ENCODE peak calls at places on chromosomes 12 and 14, in four cellular contexts. N, K, R and S are unnamed samples.

GRCh38 chr12:88113871-88114270 is 28.0 kb downstream of the CEP290 start:
- DNase-seq in N (no peak), R (no peak), K (peak), S (no peak)

GRCh38 chr12:109910969-109911348 is 10.9 kb downstream of the TCHP start:
- DNase-seq in N (no peak), R (no peak), K (peak), S (no peak)

GRCh38 chr12:53049582-53050318 is at the start of gene TNS2:
- DNase-seq in K (peak), R (peak), N (peak), S (peak)

GRCh38 chr12:10661338-10661737 is 12.5 kb downstream of the STYK1 start:
- DNase-seq in N (no peak), K (peak), R (no peak), S (no peak)

GRCh38 chr14:73047808-73048207 is 10.5 kb upstream of the RBM25 start:
- DNase-seq in R (no peak), N (no peak), K (no peak), S (no peak)

GRCh38 chr14:75996488-75996887 is 10.9 kb downstream of the IFT43 start:
- DNase-seq in N (no peak), R (no peak), K (no peak), S (no peak)

GRCh38 chr12:94099191-94099983 is 49.0 kb upstream of the PLXNC1 start:
- DNase-seq in N (no peak), K (peak), R (no peak), S (no peak)

GRCh38 chr14:75711134-75711795 is 50.2 kb downstream of the TTLL5 start:
- DNase-seq in N (no peak), K (peak), R (no peak), S (no peak)

GRCh38 chr12:114671664-114672476 is 12.1 kb downstream of the TBX3 start:
- DNase-seq in N (no peak), R (no peak), K (no peak), S (no peak)

GRCh38 chr12:114669501-114670256 is 14.3 kb downstream of the TBX3 start:
- DNase-seq in R (no peak), N (no peak), K (no peak), S (no peak)

GRCh38 chr12:114672817-114673168 is 11.2 kb downstream of the TBX3 start:
- DNase-seq in R (no peak), N (no peak), K (no peak), S (no peak)

GRCh38 chr12:114670257-114670955 is 13.6 kb downstream of the TBX3 start:
- DNase-seq in R (no peak), N (no peak), K (no peak), S (no peak)

DNA sequence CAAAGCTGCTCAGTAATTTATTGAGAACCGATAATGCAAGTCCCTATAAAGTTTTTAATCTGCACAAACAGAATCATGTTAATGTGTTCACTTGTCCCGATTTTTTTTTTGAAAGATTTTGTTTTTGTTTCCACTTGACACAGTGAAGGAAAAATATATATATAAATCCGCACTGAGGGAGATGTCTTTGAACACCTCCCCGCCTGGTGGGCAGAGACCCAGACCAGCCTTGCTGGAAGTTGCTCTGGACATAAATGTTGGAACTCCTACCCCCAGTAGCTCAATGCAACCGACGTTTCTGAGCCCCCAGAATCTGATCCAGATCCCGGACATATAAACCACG is 12.7 kb downstream of the TBX3 start:
- DNase-seq in N (no peak), R (no peak), K (no peak), S (no peak)
- H3K4me3 ChIP-seq in N (no peak), R (peak), K (no peak), S (no peak)

GRCh38 chr12:121839106-121839992 is 19.3 kb downstream of the HPD start:
- DNase-seq in N (peak), R (peak), K (peak), S (peak)
- H3K27ac ChIP-seq in N (no peak), R (peak), K (no peak), S (peak)

GRCh38 chr12:70355972-70356371 is 10.1 kb upstream of the KCNMB4 start:
- DNase-seq in K (no peak), R (no peak), N (no peak), S (no peak)

GRCh38 chr12:70359458-70360197 is 6.5 kb upstream of the KCNMB4 start:
- DNase-seq in R (no peak), K (no peak), N (no peak), S (no peak)

GRCh38 chr12:70351076-70351475 is 15.0 kb upstream of the KCNMB4 start:
- DNase-seq in N (no peak), K (no peak), R (no peak), S (no peak)

GRCh38 chr12:70354777-70355176 is 11.3 kb upstream of the KCNMB4 start:
- DNase-seq in R (no peak), K (peak), N (no peak), S (no peak)

GRCh38 chr12:70353780-70354640 is 12.1 kb upstream of the KCNMB4 start:
- DNase-seq in N (no peak), R (no peak), K (no peak), S (no peak)
- H3K4me3 ChIP-seq in N (no peak), R (no peak), K (no peak), S (no peak)

DNA sequence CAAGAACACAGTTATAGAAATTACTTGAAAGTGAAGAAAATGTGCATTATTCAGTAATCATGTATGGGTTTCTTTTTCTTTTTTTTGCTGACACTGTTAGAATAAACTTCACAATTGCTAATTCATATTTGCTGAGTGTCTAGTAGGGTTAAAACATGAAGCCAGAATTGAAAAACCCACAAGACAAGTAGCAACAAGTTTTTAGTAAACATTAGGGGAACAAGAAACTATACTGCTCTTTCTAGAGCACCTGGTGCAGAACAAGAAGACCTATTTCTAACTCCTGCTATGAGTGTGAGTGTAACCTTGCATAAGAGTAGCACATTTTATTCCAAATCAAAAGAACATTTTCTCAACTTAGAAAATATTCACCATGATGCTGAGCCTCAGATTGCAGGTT is 83.2 kb downstream of the ITPR2 start:
- DNase-seq in R (no peak), K (no peak), N (no peak), S (no peak)
- H3K27ac ChIP-seq in R (no peak), K (no peak), N (no peak), S (no peak)

GRCh38 chr12:130880411-130880885 is 8.6 kb downstream of the RAN start:
- DNase-seq in N (no peak), K (no peak), R (no peak), S (no peak)
- H3K4me3 ChIP-seq in N (no peak), K (no peak), R (no peak), S (peak)

DNA sequence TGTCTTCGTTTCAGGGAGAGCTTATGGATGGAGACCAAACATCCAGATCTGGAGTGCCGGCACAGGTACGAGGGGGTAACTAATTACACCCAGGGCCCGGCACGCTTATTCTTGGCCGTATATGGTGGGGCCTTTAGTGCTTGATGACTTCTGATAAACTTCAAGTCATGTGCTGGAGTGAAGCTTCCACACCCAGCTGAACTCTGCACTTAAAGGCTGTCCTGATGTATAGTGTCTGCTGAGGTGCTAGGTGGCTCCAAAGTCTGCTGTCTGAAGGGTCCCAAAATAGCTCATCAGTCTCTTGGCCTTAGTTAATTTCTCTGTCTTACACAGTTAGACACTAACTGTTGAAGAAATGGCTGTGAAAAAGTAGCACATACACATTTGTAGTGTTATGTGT is 17.9 kb downstream of the RNF34 start:
- DNase-seq in R (no peak), N (no peak), K (no peak), S (no peak)
- H3K27ac ChIP-seq in R (no peak), N (no peak), K (peak), S (no peak)